ENCODE peak calls at places on chromosomes 6 and 20, in four cellular contexts. X is testis, F is memory B cell, T is DMS79. O is an unnamed sample.

GRCh38 chr6:165573671-165574070 is 89.4 kb downstream of the PDE10A start:
- DNase-seq in T (no peak), F (no peak), X (peak), O (peak)

GRCh38 chr20:18052856-18053255 is 4.9 kb downstream of the OVOL2 start:
- DNase-seq in T (no peak), X (no peak), F (no peak), O (no peak)

GRCh38 chr6:71412559-71412958 is 123.9 kb downstream of the OGFRL1 start:
- DNase-seq in X (no peak), F (no peak), T (no peak), O (peak)

GRCh38 chr6:119594907-119595306 is 245.3 kb upstream of the MAN1A1 start:
- DNase-seq in X (no peak), T (no peak), F (no peak), O (no peak)

GRCh38 chr6:109093732-109094131 is 914 bp downstream of the SESN1 start:
- DNase-seq in X (no peak), F (no peak), T (no peak), O (no peak)

GRCh38 chr6:13435477-13435876 is 51.9 kb downstream of the GFOD1 start:
- DNase-seq in T (no peak), X (no peak), F (no peak), O (no peak)

GRCh38 chr6:16276991-16277981 is 38.9 kb downstream of the GMPR start:
- DNase-seq in X (peak), F (no peak), T (no peak), O (peak)

GRCh38 chr20:17938889-17939619 is 29.5 kb downstream of the SNX5 start:
- DNase-seq in X (peak), F (peak), T (peak), O (peak)

GRCh38 chr20:38825901-38826625 is 20.6 kb downstream of the PPP1R16B start:
- DNase-seq in T (peak), X (no peak), F (no peak), O (peak)

GRCh38 chr6:29976253-29976587 is 33.9 kb downstream of the HLA-A start:
- DNase-seq in F (no peak), X (no peak), T (no peak), O (no peak)

GRCh38 chr6:111586554-111586953 is 19.1 kb downstream of the TRAF3IP2 start:
- DNase-seq in X (no peak), F (no peak), T (peak), O (no peak)

GRCh38 chr6:7866531-7866930 is 44.1 kb downstream of the TXNDC5 start:
- DNase-seq in T (no peak), F (no peak), X (no peak), O (no peak)

GRCh38 chr6:103983000-103983399 is 876.7 kb downstream of the HACE1 start:
- DNase-seq in T (no peak), X (no peak), F (no peak), O (no peak)

GRCh38 chr6:136641873-136642465 is 91.7 kb upstream of the MAP7 start:
- DNase-seq in F (no peak), X (peak), T (no peak), O (no peak)

GRCh38 chr20:48933017-48933766 is 11.7 kb downstream of the ARFGEF2 start:
- DNase-seq in F (no peak), T (peak), X (no peak), O (peak)

GRCh38 chr6:31560697-31561058 is 11.4 kb upstream of the LTA start:
- DNase-seq in T (no peak), X (no peak), F (no peak), O (no peak)

GRCh38 chr6:4920914-4921410 is 82.9 kb downstream of the RPP40 start:
- DNase-seq in T (no peak), F (no peak), X (no peak), O (no peak)

GRCh38 chr6:32393660-32394420 is 13.1 kb downstream of the BTNL2 start:
- DNase-seq in X (no peak), T (no peak), F (no peak), O (peak)

GRCh38 chr20:14055127-14055742 is 59.9 kb downstream of the MACROD2 start:
- DNase-seq in F (peak), X (peak), T (peak), O (no peak)

GRCh38 chr6:398558-399078 is 7.1 kb downstream of the IRF4 start:
- DNase-seq in T (no peak), F (no peak), X (no peak), O (no peak)

GRCh38 chr20:3492669-3493068 is 21.9 kb downstream of the ATRN start:
- DNase-seq in T (no peak), X (no peak), F (no peak), O (no peak)

GRCh38 chr6:48449002-48449401 is 338.0 kb upstream of the PTCHD4 start:
- DNase-seq in X (no peak), F (no peak), T (no peak), O (no peak)

GRCh38 chr20:33839591-33839990 is 28.4 kb downstream of the CHMP4B start:
- DNase-seq in F (no peak), T (peak), X (peak), O (peak)

GRCh38 chr20:844473-845225 is 11.1 kb downstream of the FAM110A start:
- DNase-seq in F (peak), X (peak), T (peak), O (peak)

GRCh38 chr6:125802943-125803377 is 12.2 kb downstream of the NCOA7 start:
- DNase-seq in T (no peak), X (no peak), F (no peak), O (no peak)

GRCh38 chr20:25319241-25320034 is 71.2 kb downstream of the ABHD12 start:
- DNase-seq in F (no peak), X (no peak), T (peak), O (no peak)

GRCh38 chr6:4809999-4810918 is 34.1 kb downstream of the CDYL start:
- DNase-seq in F (no peak), T (no peak), X (no peak), O (no peak)

GRCh38 chr6:105211831-105212230 is 32.0 kb upstream of the POPDC3 start:
- DNase-seq in F (no peak), T (no peak), X (no peak), O (no peak)

GRCh38 chr6:138198430-138199091 is 19.7 kb downstream of the PBOV1 start:
- DNase-seq in F (no peak), T (no peak), X (no peak), O (no peak)

GRCh38 chr20:10476319-10476724 is 41.2 kb downstream of the SLX4IP start:
- DNase-seq in T (no peak), F (peak), X (peak), O (no peak)

GRCh38 chr6:47145212-47145611 is 103.1 kb upstream of the ADGRF1 start:
- DNase-seq in T (no peak), F (no peak), X (no peak), O (no peak)

GRCh38 chr6:37131104-37131959 is 38.6 kb upstream of the PIM1 start:
- DNase-seq in T (peak), X (peak), F (no peak), O (peak)

GRCh38 chr20:60780388-60781025 is 471.6 kb upstream of the CDH4 start:
- DNase-seq in X (no peak), F (no peak), T (no peak), O (no peak)

GRCh38 chr6:82246802-82247633 is 526 bp downstream of the IBTK start:
- DNase-seq in X (peak), T (peak), F (peak), O (peak)

GRCh38 chr20:1509237-1509636 is 18.0 kb upstream of the SIRPB2 start:
- DNase-seq in T (no peak), X (no peak), F (no peak), O (no peak)